ENCODE peak calls at places on chromosomes 12 and 14, in eight cellular contexts. M is tibial artery; O is AG10803; D is pancreas; F is H7; H is CD8-positive, alpha-beta memory T cell; U is ovary; L is endodermal cell. W is an unnamed sample.

GRCh38 chr12:93176166-93176565 is 201.6 kb upstream of the NUDT4 start:
- DNase-seq in M (no peak), O (peak), D (no peak), F (no peak), H (no peak), U (no peak), L (no peak), W (peak)

GRCh38 chr12:108720757-108721514 is 10.4 kb downstream of the CORO1C start:
- DNase-seq in M (no peak), O (peak), D (no peak), F (no peak), H (no peak), U (no peak), L (no peak), W (peak)

GRCh38 chr12:28689398-28690175 is 459.5 kb upstream of the FAR2 start:
- DNase-seq in M (no peak), O (no peak), D (no peak), F (no peak), H (no peak), U (no peak), L (no peak), W (no peak)

GRCh38 chr14:62187265-62187664 is 425.0 kb downstream of the SNAPC1 start:
- DNase-seq in M (no peak), O (no peak), D (no peak), F (no peak), H (no peak), U (no peak), L (peak), W (no peak)

GRCh38 chr12:92927436-92928116 is 1.5 kb downstream of the EEA1 start:
- DNase-seq in M (no peak), O (peak), D (no peak), F (peak), H (no peak), U (no peak), L (no peak), W (peak)

GRCh38 chr14:39576258-39576657 is 144.0 kb upstream of the FBXO33 start:
- DNase-seq in M (no peak), O (no peak), D (no peak), F (no peak), H (no peak), U (no peak), L (no peak), W (no peak)

GRCh38 chr12:3972576-3972975 is 99.4 kb upstream of the PARP11 start:
- DNase-seq in M (no peak), O (no peak), D (no peak), F (no peak), H (no peak), U (no peak), L (no peak), W (no peak)

GRCh38 chr12:54420766-54421144 is 1.7 kb upstream of the ITGA5 start:
- DNase-seq in M (peak), O (peak), D (no peak), F (peak), H (no peak), U (no peak), L (peak), W (peak)

GRCh38 chr14:51095854-51096823 is 1.2 kb upstream of the TRIM9 start:
- DNase-seq in M (peak), O (peak), D (no peak), F (no peak), H (no peak), U (peak), L (no peak), W (no peak)

GRCh38 chr12:97301576-97301975 is 161.0 kb upstream of the RMST start:
- DNase-seq in M (no peak), O (no peak), D (no peak), F (no peak), H (no peak), U (no peak), L (no peak), W (no peak)

GRCh38 chr14:73771848-73772705 is 57.9 kb upstream of the PNMA1 start:
- DNase-seq in M (no peak), O (no peak), D (peak), F (peak), H (peak), U (peak), L (peak), W (peak)

GRCh38 chr12:48857278-48857994 is 5.5 kb upstream of the DDX23 start:
- DNase-seq in M (no peak), O (no peak), D (no peak), F (no peak), H (no peak), U (no peak), L (no peak), W (no peak)

GRCh38 chr12:34603382-34604035 is 581.2 kb downstream of the ALG10 start:
- DNase-seq in M (no peak), O (no peak), D (peak), F (peak), H (no peak), U (no peak), L (no peak), W (no peak)

GRCh38 chr12:24860546-24860945 is 88.4 kb downstream of the BCAT1 start:
- DNase-seq in M (no peak), O (no peak), D (no peak), F (no peak), H (no peak), U (no peak), L (no peak), W (peak)

GRCh38 chr14:104100171-104101085 is 14.9 kb downstream of the ASPG start:
- DNase-seq in M (no peak), O (no peak), D (peak), F (no peak), H (no peak), U (no peak), L (peak), W (no peak)

GRCh38 chr14:56659964-56660551 is 80.5 kb downstream of the TMEM260 start:
- DNase-seq in M (no peak), O (peak), D (no peak), F (peak), H (no peak), U (no peak), L (no peak), W (peak)

GRCh38 chr12:121072147-121072546 is 33.1 kb upstream of the OASL start:
- DNase-seq in M (no peak), O (no peak), D (no peak), F (no peak), H (no peak), U (no peak), L (peak), W (no peak)

GRCh38 chr14:63454863-63455622 is 88.1 kb downstream of the PPP2R5E start:
- DNase-seq in M (no peak), O (peak), D (peak), F (no peak), H (no peak), U (no peak), L (no peak), W (peak)

GRCh38 chr14:84708865-84709264 is 821.1 kb upstream of the FLRT2 start:
- DNase-seq in M (no peak), O (no peak), D (no peak), F (no peak), H (no peak), U (no peak), L (no peak), W (no peak)

GRCh38 chr14:21098134-21098891 is at the start of gene ZNF219:
- DNase-seq in M (peak), O (peak), D (peak), F (peak), H (peak), U (peak), L (peak), W (peak)

GRCh38 chr12:84974177-84974815 is 61.7 kb upstream of the SLC6A15 start:
- DNase-seq in M (no peak), O (no peak), D (no peak), F (no peak), H (no peak), U (no peak), L (peak), W (no peak)

GRCh38 chr12:128829870-128830504 is 6.2 kb upstream of the SLC15A4 start:
- DNase-seq in M (no peak), O (no peak), D (no peak), F (no peak), H (no peak), U (no peak), L (no peak), W (no peak)

GRCh38 chr12:124938606-124939427 is 24.4 kb upstream of the UBC start:
- DNase-seq in M (peak), O (peak), D (no peak), F (peak), H (peak), U (peak), L (peak), W (peak)

GRCh38 chr12:69290545-69291277 is 51.3 kb downstream of the CPSF6 start:
- DNase-seq in M (peak), O (peak), D (peak), F (peak), H (peak), U (peak), L (peak), W (peak)

GRCh38 chr12:99381992-99382391 is 265.6 kb upstream of the GARIN6 start:
- DNase-seq in M (no peak), O (no peak), D (no peak), F (no peak), H (no peak), U (no peak), L (no peak), W (no peak)

GRCh38 chr12:132355742-132356681 is 26.6 kb upstream of the GALNT9 start:
- DNase-seq in M (no peak), O (no peak), D (peak), F (no peak), H (no peak), U (no peak), L (no peak), W (no peak)

GRCh38 chr14:70005281-70005805 is 126.1 kb downstream of the SMOC1 start:
- DNase-seq in M (no peak), O (no peak), D (no peak), F (no peak), H (no peak), U (no peak), L (no peak), W (no peak)

GRCh38 chr14:93648440-93649168 is 139.7 kb downstream of the PRIMA1 start:
- DNase-seq in M (no peak), O (no peak), D (no peak), F (peak), H (no peak), U (no peak), L (peak), W (no peak)

GRCh38 chr14:91315844-91316267 is 71.4 kb upstream of the GPR68 start:
- DNase-seq in M (no peak), O (no peak), D (no peak), F (no peak), H (peak), U (no peak), L (no peak), W (no peak)

GRCh38 chr12:93135286-93136239 is 206.5 kb upstream of the EEA1 start:
- DNase-seq in M (no peak), O (peak), D (no peak), F (no peak), H (no peak), U (no peak), L (no peak), W (peak)

GRCh38 chr12:124862768-124863408 is 776 bp downstream of the SCARB1 start:
- DNase-seq in M (no peak), O (peak), D (no peak), F (peak), H (no peak), U (peak), L (peak), W (peak)

GRCh38 chr12:76962099-76962498 is 83.3 kb upstream of the CSRP2 start:
- DNase-seq in M (no peak), O (no peak), D (no peak), F (no peak), H (no peak), U (no peak), L (no peak), W (no peak)
- H3K4me3 ChIP-seq in M (no peak), O (no peak), D (no peak), F (no peak), H (no peak), U (no peak), L (no peak), W (no peak)

GRCh38 chr14:105711841-105712460 is 185.6 kb downstream of the TMEM121 start:
- DNase-seq in M (no peak), O (no peak), D (no peak), F (no peak), H (no peak), U (no peak), L (peak), W (no peak)

GRCh38 chr14:105711058-105711620 is 184.8 kb downstream of the TMEM121 start:
- DNase-seq in M (no peak), O (no peak), D (no peak), F (no peak), H (no peak), U (no peak), L (peak), W (no peak)

GRCh38 chr14:105709281-105710118 is 183.1 kb downstream of the TMEM121 start:
- DNase-seq in M (no peak), O (no peak), D (no peak), F (no peak), H (no peak), U (no peak), L (no peak), W (no peak)

DNA sequence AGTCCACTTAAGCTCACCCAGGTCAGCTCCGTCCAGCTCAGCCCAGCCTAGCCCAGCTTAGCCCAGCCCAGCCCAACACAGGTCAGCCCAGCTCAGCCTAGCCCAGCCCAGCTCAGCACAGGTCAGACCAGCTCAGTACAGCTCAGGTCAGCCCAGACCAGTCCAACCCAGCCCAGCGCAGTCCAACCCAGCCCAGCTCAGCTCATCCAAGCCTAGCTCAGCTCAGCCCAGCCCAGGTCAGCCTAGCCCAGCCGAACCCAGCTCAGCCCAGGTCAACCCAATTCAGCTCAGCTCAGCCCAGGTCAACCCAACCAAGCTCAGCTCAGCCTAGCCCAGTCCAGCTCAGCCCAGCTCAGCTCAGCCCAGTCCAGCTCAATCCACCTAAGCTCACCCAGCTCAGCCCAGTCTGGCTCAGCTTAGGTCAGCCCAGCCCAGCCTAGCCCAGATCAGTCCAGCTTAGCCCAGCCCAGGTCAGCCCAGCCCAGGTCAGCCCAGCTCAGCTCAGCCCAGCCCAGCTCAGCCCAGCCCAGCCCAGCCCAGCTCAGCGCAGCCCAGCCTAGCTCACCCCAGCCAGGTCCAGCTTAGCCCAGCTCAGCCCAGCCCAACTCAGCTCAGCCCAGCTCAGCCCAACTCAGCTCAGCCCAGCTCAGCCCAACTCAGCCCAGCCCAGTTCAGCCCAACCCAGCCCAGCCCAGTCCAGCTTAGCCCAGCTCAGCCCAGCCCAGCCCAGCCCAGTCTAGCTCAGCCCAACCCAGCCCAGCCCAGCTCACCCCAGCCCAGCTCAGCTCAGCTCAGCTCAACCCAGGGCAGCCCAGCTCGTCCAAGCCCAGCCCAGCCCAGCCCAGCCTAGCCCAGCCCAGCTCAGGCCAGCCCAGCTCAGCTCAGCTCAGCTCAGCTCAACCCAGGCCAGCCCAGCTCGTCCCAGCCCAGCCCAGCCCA is 184.0 kb downstream of the TMEM121 start:
- DNase-seq in M (no peak), O (no peak), D (no peak), F (no peak), H (no peak), U (no peak), L (peak), W (no peak)
- H3K4me3 ChIP-seq in M (no peak), O (no peak), D (no peak), F (no peak), H (no peak), U (no peak), L (no peak), W (no peak)

GRCh38 chr12:45944771-45945170 is 45.6 kb downstream of the SCAF11 start:
- DNase-seq in M (no peak), O (peak), D (no peak), F (no peak), H (no peak), U (no peak), L (no peak), W (peak)
- H3K4me3 ChIP-seq in M (no peak), O (no peak), D (no peak), F (no peak), H (no peak), U (no peak), L (no peak), W (no peak)

DNA sequence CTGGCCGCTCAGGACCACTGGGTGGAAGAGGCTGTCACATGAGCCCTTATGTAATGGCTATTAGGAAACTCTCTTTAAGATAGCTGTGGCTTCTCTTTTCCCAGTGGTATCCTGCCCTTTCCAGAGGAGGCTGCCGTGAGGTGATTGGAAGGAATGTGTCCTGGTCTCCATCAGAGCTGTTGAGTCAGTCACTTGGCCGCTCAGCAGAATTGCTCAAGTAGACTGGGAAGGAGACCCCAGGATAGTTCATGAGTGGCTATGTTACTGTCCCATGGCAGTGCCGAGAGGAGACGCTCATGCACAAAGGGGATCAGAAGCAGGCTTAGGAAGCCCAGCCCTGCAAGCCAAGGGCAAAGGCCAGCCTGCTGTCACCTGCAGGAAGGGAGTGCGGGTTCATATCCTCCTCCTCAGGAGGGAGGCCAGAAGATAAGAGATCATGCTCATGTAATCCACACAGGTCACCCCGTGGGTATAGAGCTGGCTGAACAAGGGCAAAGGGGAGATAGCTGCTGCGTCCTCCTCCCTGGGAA is 136.9 kb upstream of the MAX start:
- DNase-seq in M (no peak), O (peak), D (no peak), F (no peak), H (no peak), U (no peak), L (no peak), W (peak)
- H3K4me3 ChIP-seq in M (no peak), O (no peak), D (no peak), F (no peak), H (no peak), U (no peak), L (no peak), W (no peak)

DNA sequence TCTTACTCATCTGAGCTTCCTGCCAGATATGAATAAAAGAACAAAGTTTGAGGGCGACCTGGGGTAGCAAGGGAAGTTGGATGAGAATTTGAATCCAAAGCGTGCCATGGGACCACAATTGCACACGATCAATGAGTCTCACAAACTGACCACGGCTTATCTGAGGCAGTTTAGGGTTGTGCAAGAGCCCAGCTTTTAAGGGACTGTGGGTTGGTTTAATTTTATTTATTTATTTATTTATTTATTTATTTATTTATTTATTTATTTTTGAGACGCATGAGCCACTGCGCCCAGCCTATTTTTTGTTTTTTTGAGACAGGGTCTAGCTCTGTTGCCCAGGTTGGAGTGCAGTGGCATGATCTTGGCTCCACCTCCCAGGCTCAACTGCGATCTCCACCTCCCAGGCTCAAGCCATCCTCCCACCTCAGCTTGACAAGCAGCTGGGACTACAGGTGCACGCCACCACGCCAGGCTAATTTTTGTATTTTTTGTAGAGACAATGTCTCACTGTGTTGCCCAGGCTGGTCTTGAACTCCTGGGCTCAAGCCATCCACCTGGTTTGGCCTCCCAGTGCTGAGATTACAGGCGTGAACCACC is 1.1 kb downstream of the AMDHD1 start:
- DNase-seq in M (no peak), O (no peak), D (no peak), F (no peak), H (no peak), U (no peak), L (no peak), W (no peak)
- H3K4me3 ChIP-seq in M (no peak), O (no peak), D (no peak), F (no peak), H (peak), U (no peak), L (no peak), W (no peak)

DNA sequence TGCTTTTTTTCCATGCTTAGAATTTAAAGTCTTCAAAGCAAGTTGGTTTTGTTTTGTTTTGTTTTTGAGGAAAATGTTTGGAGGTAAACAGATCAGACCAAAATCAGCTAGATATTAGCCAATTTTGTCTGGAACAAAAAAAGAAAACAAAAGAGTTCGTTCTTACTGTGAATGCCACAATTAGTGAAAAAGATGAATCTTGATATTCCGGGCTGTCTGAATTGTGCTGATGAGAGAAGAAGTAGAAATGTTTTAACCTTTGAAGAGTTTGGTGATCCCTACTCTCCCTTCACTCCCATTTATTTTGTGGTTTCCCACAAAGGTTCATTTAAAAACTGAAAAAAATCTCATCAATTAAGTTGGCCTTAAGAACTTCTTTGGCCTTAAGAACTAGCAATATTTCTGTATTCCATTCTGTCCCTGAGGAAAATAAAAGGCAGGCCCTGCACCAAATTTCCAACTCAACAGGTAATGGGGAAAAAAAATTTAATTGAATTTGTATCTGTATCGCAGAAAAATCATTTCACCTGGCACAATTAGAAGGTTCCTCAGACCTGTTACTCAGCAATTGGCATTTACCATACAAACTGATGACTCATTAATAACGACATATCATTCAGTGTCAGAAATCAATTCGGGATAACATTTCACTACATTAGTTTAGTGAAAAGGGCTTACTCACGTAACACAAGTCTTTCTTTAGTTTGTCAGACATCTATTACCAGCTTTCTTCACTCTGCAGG is 562 bp upstream of the GLIPR1L2 start:
- DNase-seq in M (no peak), O (no peak), D (no peak), F (no peak), H (no peak), U (no peak), L (no peak), W (no peak)
- H3K4me3 ChIP-seq in M (peak), O (peak), D (peak), F (peak), H (peak), U (peak), L (peak), W (peak)